ENCODE peak calls at places on chromosomes 6 and 20, in seven cellular contexts. I is pancreas, C is mammary epithelial cell, W is spleen, O is fibroblast of lung, S is tibial artery, Z is lower lobe of right lung. N is an unnamed sample. For H3K4me1, the result is how much of the 10 kb centered on the place peaks cover.

GRCh38 chr6:137743493-137743892 is 123.6 kb upstream of the TNFAIP3 start:
- DNase-seq in I (no peak), C (peak), W (no peak), O (no peak), S (no peak), Z (no peak), N (no peak)

GRCh38 chr6:35385457-35386202 is 43.3 kb downstream of the PPARD start:
- DNase-seq in I (no peak), C (no peak), W (no peak), O (peak), S (no peak), Z (no peak), N (no peak)

GRCh38 chr20:4457566-4458543 is 263.9 kb upstream of the PRND start:
- DNase-seq in I (no peak), C (peak), W (no peak), O (no peak), S (no peak), Z (no peak), N (no peak)

GRCh38 chr6:75157336-75157735 is 48.5 kb downstream of the COL12A1 start:
- DNase-seq in I (no peak), C (peak), W (no peak), O (no peak), S (no peak), Z (no peak), N (no peak)

GRCh38 chr20:23309781-23310180 is 40.8 kb upstream of the NXT1 start:
- DNase-seq in I (no peak), C (no peak), W (no peak), O (no peak), S (no peak), Z (no peak), N (no peak)

GRCh38 chr20:44114755-44115044 is 72.3 kb downstream of the JPH2 start:
- DNase-seq in I (no peak), C (no peak), W (no peak), O (no peak), S (no peak), Z (no peak), N (no peak)

GRCh38 chr6:127459231-127459641 is at the start of gene KIAA0408:
- DNase-seq in I (no peak), C (peak), W (no peak), O (peak), S (peak), Z (peak), N (peak)

GRCh38 chr6:105272783-105273182 is 93.0 kb upstream of the POPDC3 start:
- DNase-seq in I (no peak), C (no peak), W (no peak), O (peak), S (no peak), Z (no peak), N (peak)

GRCh38 chr6:32819729-32820128 is 2.9 kb upstream of the HLA-DOB start:
- DNase-seq in I (no peak), C (peak), W (no peak), O (peak), S (no peak), Z (no peak), N (no peak)

GRCh38 chr6:143694560-143694959 is 16.8 kb downstream of the PHACTR2 start:
- DNase-seq in I (no peak), C (peak), W (no peak), O (no peak), S (no peak), Z (no peak), N (no peak)
- H3K4me1 ChIP-seq in I (under half), C (under half), W (half or more), O (under half), S (half or more), Z (half or more), N (half or more)

GRCh38 chr6:44053760-44054556 is 73.3 kb downstream of the MRPL14 start:
- DNase-seq in I (no peak), C (peak), W (peak), O (peak), S (no peak), Z (no peak), N (no peak)

GRCh38 chr6:44053106-44053756 is 74.0 kb downstream of the MRPL14 start:
- DNase-seq in I (no peak), C (no peak), W (peak), O (no peak), S (no peak), Z (peak), N (no peak)

GRCh38 chr6:44050872-44051421 is 76.3 kb downstream of the MRPL14 start:
- DNase-seq in I (no peak), C (peak), W (peak), O (no peak), S (no peak), Z (peak), N (no peak)

GRCh38 chr6:44051516-44051915 is 75.7 kb downstream of the MRPL14 start:
- DNase-seq in I (no peak), C (peak), W (no peak), O (peak), S (no peak), Z (peak), N (no peak)

DNA sequence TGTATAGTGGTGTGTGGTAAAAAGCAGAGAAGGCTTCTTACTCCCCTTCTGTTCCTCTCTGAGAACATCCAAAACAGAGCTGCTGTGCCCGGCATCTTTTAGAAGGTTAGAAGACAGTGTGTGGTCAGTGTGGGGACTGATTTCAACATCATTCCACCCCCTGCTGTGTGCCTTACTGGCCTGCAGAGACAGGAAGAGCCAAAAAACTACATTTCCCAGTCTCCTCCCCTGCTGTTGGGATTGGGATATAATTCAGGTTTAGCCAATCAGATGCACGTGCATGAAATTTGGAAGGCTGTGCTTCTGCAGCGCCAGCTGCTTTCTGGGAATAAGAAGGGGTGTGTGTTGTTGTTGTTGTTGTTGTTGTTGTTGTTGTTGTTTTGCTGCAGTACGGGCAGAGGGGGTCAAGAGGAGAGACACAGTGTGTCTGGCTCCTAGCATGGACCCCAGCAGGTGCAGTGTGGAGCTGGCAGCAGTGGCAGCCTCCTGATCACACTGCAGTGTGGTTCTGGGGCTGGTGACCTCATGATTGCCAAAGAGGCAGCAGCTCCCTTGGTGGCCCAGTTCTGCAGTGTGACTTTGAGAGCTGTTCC is 74.7 kb downstream of the MRPL14 start:
- DNase-seq in I (no peak), C (peak), W (peak), O (peak), S (peak), Z (peak), N (peak)
- TF ChIP-seq CTCF in I (no peak), C (no peak), W (no peak), O (no peak), S (no peak), Z (no peak), N (no peak)

GRCh38 chr6:170483413-170483812 is 69.7 kb downstream of the PSMB1 start:
- DNase-seq in I (no peak), C (no peak), W (no peak), O (no peak), S (no peak), Z (no peak), N (no peak)

GRCh38 chr6:170489836-170490235 is 63.3 kb downstream of the PSMB1 start:
- DNase-seq in I (no peak), C (no peak), W (no peak), O (no peak), S (no peak), Z (no peak), N (no peak)

GRCh38 chr6:170480045-170480714 is 72.9 kb downstream of the PSMB1 start:
- DNase-seq in I (no peak), C (peak), W (no peak), O (peak), S (no peak), Z (no peak), N (no peak)

GRCh38 chr6:170487707-170488329 is 65.3 kb downstream of the PSMB1 start:
- DNase-seq in I (no peak), C (no peak), W (no peak), O (no peak), S (no peak), Z (no peak), N (no peak)

DNA sequence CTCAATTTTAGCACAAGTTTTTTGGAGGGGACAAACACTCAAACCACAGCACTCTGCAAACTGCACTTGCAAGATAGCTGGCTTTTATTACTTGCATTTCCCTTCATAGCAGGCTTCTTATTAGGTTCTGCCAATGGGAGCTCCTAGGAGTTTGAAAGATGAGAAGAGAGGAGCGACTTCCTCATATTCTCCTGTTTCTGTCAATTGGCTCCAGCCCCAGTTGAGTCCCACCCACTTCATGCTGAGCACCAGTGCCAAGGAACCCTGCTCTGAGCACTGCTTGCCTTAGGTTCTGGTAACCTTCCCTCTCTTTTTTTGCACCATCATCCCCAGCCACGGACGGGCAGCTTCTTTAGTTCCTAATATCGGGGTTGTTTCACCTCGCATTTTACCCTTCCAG is 67.9 kb downstream of the PSMB1 start:
- DNase-seq in I (no peak), C (no peak), W (no peak), O (no peak), S (no peak), Z (no peak), N (no peak)
- H3K4me1 ChIP-seq in I (under half), C (under half), W (under half), O (under half), S (under half), Z (under half), N (under half)

GRCh38 chr20:20465259-20465658 is 97.4 kb downstream of the INSM1 start:
- DNase-seq in I (no peak), C (no peak), W (no peak), O (no peak), S (no peak), Z (no peak), N (no peak)
- TF ChIP-seq CTCF in I (no peak), C (peak), W (no peak), O (peak), S (no peak), Z (no peak), N (no peak)

GRCh38 chr20:38871560-38871953 is 54.7 kb upstream of the FAM83D start:
- DNase-seq in I (no peak), C (no peak), W (no peak), O (no peak), S (no peak), Z (no peak), N (no peak)

GRCh38 chr20:38873050-38873581 is 53.1 kb upstream of the FAM83D start:
- DNase-seq in I (no peak), C (no peak), W (peak), O (no peak), S (no peak), Z (no peak), N (no peak)

GRCh38 chr20:38872036-38872435 is 54.2 kb upstream of the FAM83D start:
- DNase-seq in I (no peak), C (no peak), W (no peak), O (no peak), S (no peak), Z (no peak), N (no peak)

GRCh38 chr20:38870733-38871559 is 55.3 kb upstream of the FAM83D start:
- DNase-seq in I (no peak), C (peak), W (peak), O (no peak), S (no peak), Z (no peak), N (no peak)

GRCh38 chr20:38872491-38873049 is 53.6 kb upstream of the FAM83D start:
- DNase-seq in I (no peak), C (no peak), W (no peak), O (no peak), S (no peak), Z (no peak), N (no peak)
- H3K4me1 ChIP-seq in I (under half), C (under half), W (half or more), O (under half), S (under half), Z (half or more), N (under half)

DNA sequence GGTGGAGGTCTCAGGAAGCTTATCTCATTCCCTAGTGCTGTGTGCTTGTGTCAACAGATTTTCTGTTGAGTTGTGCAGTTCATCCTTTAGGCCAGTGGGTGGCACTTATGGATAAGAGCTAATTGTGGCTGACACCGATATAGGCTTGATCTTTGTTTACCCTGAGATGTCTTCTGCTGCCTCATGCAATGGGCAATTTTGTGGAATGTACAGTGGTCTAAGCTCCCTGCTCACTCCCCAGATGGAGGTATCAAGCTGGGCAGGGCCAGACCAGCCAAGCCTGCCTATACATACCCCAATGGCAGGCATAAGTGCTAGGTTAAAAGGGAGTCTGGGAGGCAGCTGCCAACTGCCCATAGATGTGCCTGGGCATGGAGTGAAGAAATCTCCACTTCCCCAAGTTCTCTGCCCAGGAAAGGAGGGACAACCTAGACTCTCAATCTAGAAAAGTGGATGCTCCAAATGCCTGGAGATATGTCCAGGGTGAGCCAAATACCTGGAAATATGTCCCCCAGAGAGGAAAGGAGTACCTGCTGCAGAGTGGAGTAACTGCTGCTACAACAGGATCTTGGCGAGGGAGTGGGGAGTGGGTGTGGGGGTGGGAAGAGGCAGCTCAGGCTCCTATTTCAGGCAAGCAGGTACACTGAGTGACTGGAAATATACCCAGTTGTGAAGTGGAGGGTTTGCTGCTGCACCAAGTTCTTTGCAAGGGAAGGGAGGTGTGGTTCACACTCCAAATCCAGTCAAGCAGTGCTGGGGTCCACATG is 53.2 kb upstream of the ARG1 start:
- DNase-seq in I (no peak), C (peak), W (no peak), O (peak), S (no peak), Z (no peak), N (no peak)
- TF ChIP-seq CTCF in I (peak), C (peak), W (peak), O (peak), S (no peak), Z (peak), N (peak)

DNA sequence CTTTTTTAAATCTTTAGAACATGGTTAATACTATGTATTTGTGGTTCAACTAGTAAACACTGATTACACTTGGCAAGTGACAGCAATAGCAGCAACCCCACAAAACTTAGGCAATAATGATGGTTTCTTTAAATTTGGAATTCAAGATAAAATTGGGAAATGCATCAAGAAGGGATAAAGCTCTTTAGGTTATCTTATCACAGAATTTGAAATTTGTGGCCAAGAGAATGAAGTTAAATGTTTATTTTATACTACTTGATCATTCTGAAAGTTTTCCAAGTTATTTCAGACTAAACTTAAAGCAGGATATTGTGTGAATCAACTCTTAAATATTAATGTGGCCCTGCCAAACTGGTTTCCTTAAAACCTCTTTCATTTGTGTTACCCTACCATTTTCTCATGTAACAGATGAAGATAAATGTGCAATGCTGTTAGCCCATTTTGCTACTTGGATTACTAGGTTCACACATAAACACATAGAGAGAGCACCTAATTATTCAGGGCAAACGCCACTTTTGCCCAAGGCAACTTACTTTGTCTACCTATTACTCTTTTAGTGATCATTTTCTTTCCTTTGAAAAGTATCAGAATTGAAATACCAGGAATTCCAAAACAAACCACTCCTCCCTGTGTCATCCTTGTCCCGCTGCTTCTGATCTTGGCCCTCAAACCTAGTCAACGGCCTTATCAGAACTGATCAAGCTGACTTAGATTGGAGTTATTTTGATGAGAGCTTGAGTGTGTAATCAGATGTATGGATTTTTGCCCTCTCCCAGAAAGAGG is 186.7 kb upstream of the TENT5A start:
- DNase-seq in I (no peak), C (peak), W (no peak), O (peak), S (no peak), Z (no peak), N (no peak)
- H3K4me1 ChIP-seq in I (under half), C (under half), W (under half), O (under half), S (under half), Z (under half), N (under half)

DNA sequence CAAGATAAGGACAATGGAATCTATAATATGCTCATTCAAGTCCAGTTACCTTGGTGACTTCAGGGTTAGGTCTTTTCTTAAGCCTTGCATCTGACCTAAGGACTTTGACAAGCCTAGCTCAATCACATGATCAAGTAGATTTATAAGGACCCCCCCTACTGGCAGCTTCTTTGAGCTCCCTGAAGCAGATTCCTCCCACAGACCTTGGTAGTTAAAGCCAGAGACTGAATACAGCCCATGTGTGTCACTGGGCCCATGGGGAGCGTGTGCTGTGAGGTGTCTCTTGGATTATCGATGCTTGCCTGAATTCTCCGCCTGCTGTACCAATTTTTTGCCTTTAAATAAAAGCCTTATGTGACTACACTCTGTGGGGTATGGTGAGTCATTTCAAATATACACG is 372.7 kb upstream of the RGS17 start:
- DNase-seq in I (no peak), C (no peak), W (no peak), O (no peak), S (no peak), Z (no peak), N (no peak)
- TF ChIP-seq CTCF in I (no peak), C (peak), W (no peak), O (no peak), S (no peak), Z (no peak), N (no peak)

GRCh38 chr20:15550116-15550870 is 1023.0 kb downstream of the KIF16B start:
- DNase-seq in I (no peak), C (no peak), W (no peak), O (no peak), S (no peak), Z (no peak), N (no peak)
- H3K4me1 ChIP-seq in I (under half), C (under half), W (under half), O (under half), S (under half), Z (under half), N (under half)